ENCODE peak calls at places on chromosome 2, in ten cellular contexts. One of them, this sample, is unnamed.

GRCh38 chr2:55804535-55804934 is 110.9 kb upstream of the PNPT1 start:
- DNase-seq in neural progenitor cell: peak; percentile 29
- DNase-seq in NCI-H774: no peak
- DNase-seq in thyroid gland: no peak
- DNase-seq in activated CD4-positive, CD25-positive, alpha-beta regulatory T cell: no peak
- DNase-seq in Peyer's patch: no peak
- DNase-seq in NCI-H1694 treated with DMSO at 0.1 percent for 48 hours: no peak
- DNase-seq in ELR: no peak
- DNase-seq in skeletal muscle cell: no peak
- DNase-seq in stimulated activated CD4-positive, alpha-beta T cell treated with anti-CD3 and anti-CD28 coated beads, Interleukin-4, amount 100 ng/mL, for 24 hours: no peak
- DNase-seq in this sample: no peak

GRCh38 chr2:178404380-178404767 is 46.6 kb downstream of the PRKRA start:
- DNase-seq in neural progenitor cell: no peak
- DNase-seq in NCI-H774: peak; percentile 58
- DNase-seq in thyroid gland: no peak
- DNase-seq in activated CD4-positive, CD25-positive, alpha-beta regulatory T cell: no peak
- DNase-seq in Peyer's patch: no peak
- DNase-seq in NCI-H1694 treated with DMSO at 0.1 percent for 48 hours: no peak
- DNase-seq in ELR: peak; percentile 93
- DNase-seq in skeletal muscle cell: peak; percentile 88
- DNase-seq in stimulated activated CD4-positive, alpha-beta T cell treated with anti-CD3 and anti-CD28 coated beads, Interleukin-4, amount 100 ng/mL, for 24 hours: no peak
- DNase-seq in this sample: peak; percentile 69

GRCh38 chr2:177758591-177759371 is 313.8 kb downstream of the PDE11A start:
- DNase-seq in neural progenitor cell: peak; percentile 80
- DNase-seq in NCI-H774: no peak
- DNase-seq in thyroid gland: no peak
- DNase-seq in activated CD4-positive, CD25-positive, alpha-beta regulatory T cell: no peak
- DNase-seq in Peyer's patch: no peak
- DNase-seq in NCI-H1694 treated with DMSO at 0.1 percent for 48 hours: peak; percentile 83
- DNase-seq in ELR: peak; percentile 60
- DNase-seq in skeletal muscle cell: peak; percentile 26
- DNase-seq in stimulated activated CD4-positive, alpha-beta T cell treated with anti-CD3 and anti-CD28 coated beads, Interleukin-4, amount 100 ng/mL, for 24 hours: no peak
- DNase-seq in this sample: no peak

GRCh38 chr2:231452799-231453508 is 11.3 kb downstream of the NCL start:
- DNase-seq in neural progenitor cell: peak; percentile 48
- DNase-seq in NCI-H774: no peak
- DNase-seq in thyroid gland: no peak
- DNase-seq in activated CD4-positive, CD25-positive, alpha-beta regulatory T cell: no peak
- DNase-seq in Peyer's patch: no peak
- DNase-seq in NCI-H1694 treated with DMSO at 0.1 percent for 48 hours: no peak
- DNase-seq in ELR: peak; percentile 37
- DNase-seq in skeletal muscle cell: no peak
- DNase-seq in stimulated activated CD4-positive, alpha-beta T cell treated with anti-CD3 and anti-CD28 coated beads, Interleukin-4, amount 100 ng/mL, for 24 hours: no peak
- DNase-seq in this sample: no peak

GRCh38 chr2:46229134-46230063 is 67.8 kb upstream of the EPAS1 start:
- DNase-seq in neural progenitor cell: peak; percentile 41
- DNase-seq in NCI-H774: no peak
- DNase-seq in thyroid gland: no peak
- DNase-seq in activated CD4-positive, CD25-positive, alpha-beta regulatory T cell: no peak
- DNase-seq in Peyer's patch: peak; percentile 55
- DNase-seq in NCI-H1694 treated with DMSO at 0.1 percent for 48 hours: no peak
- DNase-seq in ELR: peak; percentile 67
- DNase-seq in skeletal muscle cell: peak; percentile 35
- DNase-seq in stimulated activated CD4-positive, alpha-beta T cell treated with anti-CD3 and anti-CD28 coated beads, Interleukin-4, amount 100 ng/mL, for 24 hours: peak; percentile 49
- DNase-seq in this sample: no peak

GRCh38 chr2:112462178-112462577 is 19.8 kb upstream of the TTL start:
- DNase-seq in neural progenitor cell: no peak
- DNase-seq in NCI-H774: no peak
- DNase-seq in thyroid gland: no peak
- DNase-seq in activated CD4-positive, CD25-positive, alpha-beta regulatory T cell: no peak
- DNase-seq in Peyer's patch: no peak
- DNase-seq in NCI-H1694 treated with DMSO at 0.1 percent for 48 hours: no peak
- DNase-seq in ELR: no peak
- DNase-seq in skeletal muscle cell: no peak
- DNase-seq in stimulated activated CD4-positive, alpha-beta T cell treated with anti-CD3 and anti-CD28 coated beads, Interleukin-4, amount 100 ng/mL, for 24 hours: no peak
- DNase-seq in this sample: no peak

GRCh38 chr2:54639609-54640008 is 83.9 kb upstream of the EML6 start:
- DNase-seq in neural progenitor cell: no peak
- DNase-seq in NCI-H774: no peak
- DNase-seq in thyroid gland: no peak
- DNase-seq in activated CD4-positive, CD25-positive, alpha-beta regulatory T cell: no peak
- DNase-seq in Peyer's patch: no peak
- DNase-seq in NCI-H1694 treated with DMSO at 0.1 percent for 48 hours: no peak
- DNase-seq in ELR: peak; percentile 46
- DNase-seq in skeletal muscle cell: no peak
- DNase-seq in stimulated activated CD4-positive, alpha-beta T cell treated with anti-CD3 and anti-CD28 coated beads, Interleukin-4, amount 100 ng/mL, for 24 hours: no peak
- DNase-seq in this sample: no peak

GRCh38 chr2:170523506-170523905 is 191.6 kb upstream of the SP5 start:
- DNase-seq in neural progenitor cell: no peak
- DNase-seq in NCI-H774: no peak
- DNase-seq in thyroid gland: no peak
- DNase-seq in activated CD4-positive, CD25-positive, alpha-beta regulatory T cell: no peak
- DNase-seq in Peyer's patch: no peak
- DNase-seq in NCI-H1694 treated with DMSO at 0.1 percent for 48 hours: no peak
- DNase-seq in ELR: peak; percentile 10
- DNase-seq in skeletal muscle cell: no peak
- DNase-seq in stimulated activated CD4-positive, alpha-beta T cell treated with anti-CD3 and anti-CD28 coated beads, Interleukin-4, amount 100 ng/mL, for 24 hours: no peak
- DNase-seq in this sample: no peak

GRCh38 chr2:9112079-9112721 is 94.4 kb upstream of the ASAP2 start:
- DNase-seq in neural progenitor cell: no peak
- DNase-seq in NCI-H774: no peak
- DNase-seq in thyroid gland: peak; percentile 38
- DNase-seq in activated CD4-positive, CD25-positive, alpha-beta regulatory T cell: no peak
- DNase-seq in Peyer's patch: no peak
- DNase-seq in NCI-H1694 treated with DMSO at 0.1 percent for 48 hours: no peak
- DNase-seq in ELR: peak; percentile 97
- DNase-seq in skeletal muscle cell: peak; percentile 83
- DNase-seq in stimulated activated CD4-positive, alpha-beta T cell treated with anti-CD3 and anti-CD28 coated beads, Interleukin-4, amount 100 ng/mL, for 24 hours: no peak
- DNase-seq in this sample: peak; percentile 86

GRCh38 chr2:215430528-215431187 is 5.2 kb downstream of the FN1 start:
- DNase-seq in neural progenitor cell: no peak
- DNase-seq in NCI-H774: no peak
- DNase-seq in thyroid gland: no peak
- DNase-seq in activated CD4-positive, CD25-positive, alpha-beta regulatory T cell: no peak
- DNase-seq in Peyer's patch: no peak
- DNase-seq in NCI-H1694 treated with DMSO at 0.1 percent for 48 hours: no peak
- DNase-seq in ELR: peak; percentile 68
- DNase-seq in skeletal muscle cell: no peak
- DNase-seq in stimulated activated CD4-positive, alpha-beta T cell treated with anti-CD3 and anti-CD28 coated beads, Interleukin-4, amount 100 ng/mL, for 24 hours: no peak
- DNase-seq in this sample: no peak

GRCh38 chr2:165868211-165868610 is 74.2 kb upstream of the GALNT3 start:
- DNase-seq in neural progenitor cell: no peak
- DNase-seq in NCI-H774: no peak
- DNase-seq in thyroid gland: no peak
- DNase-seq in activated CD4-positive, CD25-positive, alpha-beta regulatory T cell: no peak
- DNase-seq in Peyer's patch: no peak
- DNase-seq in NCI-H1694 treated with DMSO at 0.1 percent for 48 hours: peak; percentile 45
- DNase-seq in ELR: no peak
- DNase-seq in skeletal muscle cell: no peak
- DNase-seq in stimulated activated CD4-positive, alpha-beta T cell treated with anti-CD3 and anti-CD28 coated beads, Interleukin-4, amount 100 ng/mL, for 24 hours: no peak
- DNase-seq in this sample: no peak

GRCh38 chr2:105397025-105397722 is 1.7 kb downstream of the FHL2 start:
- DNase-seq in neural progenitor cell: no peak
- DNase-seq in NCI-H774: no peak
- DNase-seq in thyroid gland: no peak
- DNase-seq in activated CD4-positive, CD25-positive, alpha-beta regulatory T cell: no peak
- DNase-seq in Peyer's patch: no peak
- DNase-seq in NCI-H1694 treated with DMSO at 0.1 percent for 48 hours: no peak
- DNase-seq in ELR: peak; percentile 67
- DNase-seq in skeletal muscle cell: no peak
- DNase-seq in stimulated activated CD4-positive, alpha-beta T cell treated with anti-CD3 and anti-CD28 coated beads, Interleukin-4, amount 100 ng/mL, for 24 hours: no peak
- DNase-seq in this sample: no peak

GRCh38 chr2:240997856-240998705 is at the start of gene SNED1:
- DNase-seq in neural progenitor cell: peak; percentile 95
- DNase-seq in NCI-H774: peak; percentile 74
- DNase-seq in thyroid gland: peak; percentile 94
- DNase-seq in activated CD4-positive, CD25-positive, alpha-beta regulatory T cell: no peak
- DNase-seq in Peyer's patch: peak; percentile 92
- DNase-seq in NCI-H1694 treated with DMSO at 0.1 percent for 48 hours: no peak
- DNase-seq in ELR: peak; percentile 79
- DNase-seq in skeletal muscle cell: no peak
- DNase-seq in stimulated activated CD4-positive, alpha-beta T cell treated with anti-CD3 and anti-CD28 coated beads, Interleukin-4, amount 100 ng/mL, for 24 hours: peak; percentile 40
- DNase-seq in this sample: no peak

GRCh38 chr2:113178891-113179290 is 5.1 kb downstream of the PSD4 start:
- DNase-seq in neural progenitor cell: no peak
- DNase-seq in NCI-H774: no peak
- DNase-seq in thyroid gland: no peak
- DNase-seq in activated CD4-positive, CD25-positive, alpha-beta regulatory T cell: no peak
- DNase-seq in Peyer's patch: no peak
- DNase-seq in NCI-H1694 treated with DMSO at 0.1 percent for 48 hours: no peak
- DNase-seq in ELR: peak; percentile 21
- DNase-seq in skeletal muscle cell: no peak
- DNase-seq in stimulated activated CD4-positive, alpha-beta T cell treated with anti-CD3 and anti-CD28 coated beads, Interleukin-4, amount 100 ng/mL, for 24 hours: peak; percentile 66
- DNase-seq in this sample: no peak

GRCh38 chr2:63064197-63064596 is 13.6 kb downstream of the OTX1 start:
- DNase-seq in neural progenitor cell: no peak
- DNase-seq in NCI-H774: no peak
- DNase-seq in thyroid gland: no peak
- DNase-seq in activated CD4-positive, CD25-positive, alpha-beta regulatory T cell: no peak
- DNase-seq in Peyer's patch: no peak
- DNase-seq in NCI-H1694 treated with DMSO at 0.1 percent for 48 hours: no peak
- DNase-seq in ELR: no peak
- DNase-seq in skeletal muscle cell: no peak
- DNase-seq in stimulated activated CD4-positive, alpha-beta T cell treated with anti-CD3 and anti-CD28 coated beads, Interleukin-4, amount 100 ng/mL, for 24 hours: no peak
- DNase-seq in this sample: no peak

GRCh38 chr2:20313659-20314058 is 37.0 kb downstream of the PUM2 start:
- DNase-seq in neural progenitor cell: no peak
- DNase-seq in NCI-H774: no peak
- DNase-seq in thyroid gland: no peak
- DNase-seq in activated CD4-positive, CD25-positive, alpha-beta regulatory T cell: no peak
- DNase-seq in Peyer's patch: no peak
- DNase-seq in NCI-H1694 treated with DMSO at 0.1 percent for 48 hours: no peak
- DNase-seq in ELR: peak; percentile 67
- DNase-seq in skeletal muscle cell: no peak
- DNase-seq in stimulated activated CD4-positive, alpha-beta T cell treated with anti-CD3 and anti-CD28 coated beads, Interleukin-4, amount 100 ng/mL, for 24 hours: no peak
- DNase-seq in this sample: no peak

GRCh38 chr2:239830066-239830717 is 194.9 kb downstream of the NDUFA10 start:
- DNase-seq in neural progenitor cell: no peak
- DNase-seq in NCI-H774: no peak
- DNase-seq in thyroid gland: no peak
- DNase-seq in activated CD4-positive, CD25-positive, alpha-beta regulatory T cell: no peak
- DNase-seq in Peyer's patch: peak; percentile 33
- DNase-seq in NCI-H1694 treated with DMSO at 0.1 percent for 48 hours: no peak
- DNase-seq in ELR: no peak
- DNase-seq in skeletal muscle cell: no peak
- DNase-seq in stimulated activated CD4-positive, alpha-beta T cell treated with anti-CD3 and anti-CD28 coated beads, Interleukin-4, amount 100 ng/mL, for 24 hours: no peak
- DNase-seq in this sample: no peak

GRCh38 chr2:200189964-200190363 is 116.5 kb upstream of the SPATS2L start:
- DNase-seq in neural progenitor cell: no peak
- DNase-seq in NCI-H774: no peak
- DNase-seq in thyroid gland: no peak
- DNase-seq in activated CD4-positive, CD25-positive, alpha-beta regulatory T cell: no peak
- DNase-seq in Peyer's patch: no peak
- DNase-seq in NCI-H1694 treated with DMSO at 0.1 percent for 48 hours: no peak
- DNase-seq in ELR: no peak
- DNase-seq in skeletal muscle cell: no peak
- DNase-seq in stimulated activated CD4-positive, alpha-beta T cell treated with anti-CD3 and anti-CD28 coated beads, Interleukin-4, amount 100 ng/mL, for 24 hours: no peak
- DNase-seq in this sample: no peak

GRCh38 chr2:72278046-72278445 is 130.4 kb upstream of the CYP26B1 start:
- DNase-seq in neural progenitor cell: no peak
- DNase-seq in NCI-H774: no peak
- DNase-seq in thyroid gland: no peak
- DNase-seq in activated CD4-positive, CD25-positive, alpha-beta regulatory T cell: no peak
- DNase-seq in Peyer's patch: no peak
- DNase-seq in NCI-H1694 treated with DMSO at 0.1 percent for 48 hours: no peak
- DNase-seq in ELR: peak; percentile 65
- DNase-seq in skeletal muscle cell: peak; percentile 32
- DNase-seq in stimulated activated CD4-positive, alpha-beta T cell treated with anti-CD3 and anti-CD28 coated beads, Interleukin-4, amount 100 ng/mL, for 24 hours: no peak
- DNase-seq in this sample: peak; percentile 7

GRCh38 chr2:195658541-195658890 is 1.5 kb downstream of the SLC39A10 start:
- DNase-seq in neural progenitor cell: no peak
- DNase-seq in NCI-H774: peak; percentile 33
- DNase-seq in thyroid gland: no peak
- DNase-seq in activated CD4-positive, CD25-positive, alpha-beta regulatory T cell: no peak
- DNase-seq in Peyer's patch: no peak
- DNase-seq in NCI-H1694 treated with DMSO at 0.1 percent for 48 hours: no peak
- DNase-seq in ELR: peak; percentile 92
- DNase-seq in skeletal muscle cell: peak; percentile 60
- DNase-seq in stimulated activated CD4-positive, alpha-beta T cell treated with anti-CD3 and anti-CD28 coated beads, Interleukin-4, amount 100 ng/mL, for 24 hours: peak; percentile 41
- DNase-seq in this sample: peak; percentile 49

GRCh38 chr2:37688771-37689468 is 17.5 kb upstream of the CDC42EP3 start:
- DNase-seq in neural progenitor cell: no peak
- DNase-seq in NCI-H774: no peak
- DNase-seq in thyroid gland: no peak
- DNase-seq in activated CD4-positive, CD25-positive, alpha-beta regulatory T cell: no peak
- DNase-seq in Peyer's patch: no peak
- DNase-seq in NCI-H1694 treated with DMSO at 0.1 percent for 48 hours: no peak
- DNase-seq in ELR: peak; percentile 90
- DNase-seq in skeletal muscle cell: peak; percentile 46
- DNase-seq in stimulated activated CD4-positive, alpha-beta T cell treated with anti-CD3 and anti-CD28 coated beads, Interleukin-4, amount 100 ng/mL, for 24 hours: no peak
- DNase-seq in this sample: peak; percentile 80

GRCh38 chr2:212915121-212915782 is 236.2 kb downstream of the IKZF2 start:
- DNase-seq in neural progenitor cell: no peak
- DNase-seq in NCI-H774: no peak
- DNase-seq in thyroid gland: no peak
- DNase-seq in activated CD4-positive, CD25-positive, alpha-beta regulatory T cell: no peak
- DNase-seq in Peyer's patch: no peak
- DNase-seq in NCI-H1694 treated with DMSO at 0.1 percent for 48 hours: no peak
- DNase-seq in ELR: peak; percentile 67
- DNase-seq in skeletal muscle cell: no peak
- DNase-seq in stimulated activated CD4-positive, alpha-beta T cell treated with anti-CD3 and anti-CD28 coated beads, Interleukin-4, amount 100 ng/mL, for 24 hours: no peak
- DNase-seq in this sample: no peak

GRCh38 chr2:109557309-109557708 is 56.5 kb downstream of the SEPTIN10 start:
- DNase-seq in neural progenitor cell: no peak
- DNase-seq in NCI-H774: no peak
- DNase-seq in thyroid gland: no peak
- DNase-seq in activated CD4-positive, CD25-positive, alpha-beta regulatory T cell: no peak
- DNase-seq in Peyer's patch: no peak
- DNase-seq in NCI-H1694 treated with DMSO at 0.1 percent for 48 hours: no peak
- DNase-seq in ELR: no peak
- DNase-seq in skeletal muscle cell: no peak
- DNase-seq in stimulated activated CD4-positive, alpha-beta T cell treated with anti-CD3 and anti-CD28 coated beads, Interleukin-4, amount 100 ng/mL, for 24 hours: no peak
- DNase-seq in this sample: no peak

GRCh38 chr2:241774419-241775222 is 2.0 kb upstream of the GAL3ST2 start:
- DNase-seq in neural progenitor cell: no peak
- DNase-seq in NCI-H774: peak; percentile 21
- DNase-seq in thyroid gland: no peak
- DNase-seq in activated CD4-positive, CD25-positive, alpha-beta regulatory T cell: no peak
- DNase-seq in Peyer's patch: peak; percentile 47
- DNase-seq in NCI-H1694 treated with DMSO at 0.1 percent for 48 hours: no peak
- DNase-seq in ELR: peak; percentile 83
- DNase-seq in skeletal muscle cell: peak; percentile 31
- DNase-seq in stimulated activated CD4-positive, alpha-beta T cell treated with anti-CD3 and anti-CD28 coated beads, Interleukin-4, amount 100 ng/mL, for 24 hours: no peak
- DNase-seq in this sample: peak; percentile 37

GRCh38 chr2:75548036-75548573 is 12.6 kb downstream of the EVA1A start:
- DNase-seq in neural progenitor cell: no peak
- DNase-seq in NCI-H774: no peak
- DNase-seq in thyroid gland: no peak
- DNase-seq in activated CD4-positive, CD25-positive, alpha-beta regulatory T cell: no peak
- DNase-seq in Peyer's patch: no peak
- DNase-seq in NCI-H1694 treated with DMSO at 0.1 percent for 48 hours: no peak
- DNase-seq in ELR: peak; percentile 42
- DNase-seq in skeletal muscle cell: no peak
- DNase-seq in stimulated activated CD4-positive, alpha-beta T cell treated with anti-CD3 and anti-CD28 coated beads, Interleukin-4, amount 100 ng/mL, for 24 hours: no peak
- DNase-seq in this sample: no peak

GRCh38 chr2:117832905-117833613 is 18.6 kb downstream of the DDX18 start:
- DNase-seq in neural progenitor cell: peak; percentile 63
- DNase-seq in NCI-H774: no peak
- DNase-seq in thyroid gland: no peak
- DNase-seq in activated CD4-positive, CD25-positive, alpha-beta regulatory T cell: no peak
- DNase-seq in Peyer's patch: no peak
- DNase-seq in NCI-H1694 treated with DMSO at 0.1 percent for 48 hours: no peak
- DNase-seq in ELR: peak; percentile 45
- DNase-seq in skeletal muscle cell: no peak
- DNase-seq in stimulated activated CD4-positive, alpha-beta T cell treated with anti-CD3 and anti-CD28 coated beads, Interleukin-4, amount 100 ng/mL, for 24 hours: no peak
- DNase-seq in this sample: no peak

GRCh38 chr2:136441979-136442378 is 323.4 kb upstream of the THSD7B start:
- DNase-seq in neural progenitor cell: no peak
- DNase-seq in NCI-H774: no peak
- DNase-seq in thyroid gland: no peak
- DNase-seq in activated CD4-positive, CD25-positive, alpha-beta regulatory T cell: no peak
- DNase-seq in Peyer's patch: no peak
- DNase-seq in NCI-H1694 treated with DMSO at 0.1 percent for 48 hours: no peak
- DNase-seq in ELR: no peak
- DNase-seq in skeletal muscle cell: no peak
- DNase-seq in stimulated activated CD4-positive, alpha-beta T cell treated with anti-CD3 and anti-CD28 coated beads, Interleukin-4, amount 100 ng/mL, for 24 hours: no peak
- DNase-seq in this sample: no peak

GRCh38 chr2:121256720-121257475 is 28.1 kb downstream of the TFCP2L1 start:
- DNase-seq in neural progenitor cell: no peak
- DNase-seq in NCI-H774: no peak
- DNase-seq in thyroid gland: peak; percentile 54
- DNase-seq in activated CD4-positive, CD25-positive, alpha-beta regulatory T cell: no peak
- DNase-seq in Peyer's patch: peak; percentile 46
- DNase-seq in NCI-H1694 treated with DMSO at 0.1 percent for 48 hours: no peak
- DNase-seq in ELR: no peak
- DNase-seq in skeletal muscle cell: no peak
- DNase-seq in stimulated activated CD4-positive, alpha-beta T cell treated with anti-CD3 and anti-CD28 coated beads, Interleukin-4, amount 100 ng/mL, for 24 hours: no peak
- DNase-seq in this sample: no peak